ENCODE peak calls at places on chromosomes 4 and X, in four cellular contexts. One of them, this sample, is unnamed.

GRCh38 chrX:123756320-123756719 is 23.5 kb upstream of the THOC2 start:
- DNase-seq in GM23248: peak; percentile 76
- DNase-seq in keratinocyte: no peak
- DNase-seq in SK-N-SH: no peak
- DNase-seq in this sample: no peak

GRCh38 chr4:112082954-112083586 is 62.2 kb upstream of the FAM241A start:
- DNase-seq in keratinocyte: peak; percentile 92
- DNase-seq in SK-N-SH: no peak
- DNase-seq in GM23248: peak; percentile 68
- DNase-seq in this sample: no peak

GRCh38 chrX:115330498-115331138 is 41.1 kb downstream of the LUZP4 start:
- DNase-seq in SK-N-SH: peak; percentile 67
- DNase-seq in keratinocyte: peak; percentile 5
- DNase-seq in GM23248: peak; percentile 71
- DNase-seq in this sample: peak; percentile 79

GRCh38 chr4:184016742-184017668 is 111.9 kb downstream of the STOX2 start:
- DNase-seq in SK-N-SH: peak; percentile 71
- DNase-seq in keratinocyte: no peak
- DNase-seq in GM23248: no peak
- DNase-seq in this sample: no peak

GRCh38 chr4:76644831-76645485 is 209.9 kb downstream of the SHROOM3 start:
- DNase-seq in keratinocyte: no peak
- DNase-seq in GM23248: no peak
- DNase-seq in SK-N-SH: no peak
- DNase-seq in this sample: no peak

GRCh38 chr4:143745874-143746273 is 45.4 kb upstream of the FREM3 start:
- DNase-seq in GM23248: no peak
- DNase-seq in keratinocyte: no peak
- DNase-seq in SK-N-SH: no peak
- DNase-seq in this sample: no peak

GRCh38 chr4:4420421-4420820 is 33.5 kb downstream of the NSG1 start:
- DNase-seq in GM23248: no peak
- DNase-seq in SK-N-SH: no peak
- DNase-seq in keratinocyte: no peak
- DNase-seq in this sample: no peak

GRCh38 chr4:150960818-150961217 is 54.3 kb downstream of the LRBA start:
- DNase-seq in keratinocyte: peak; percentile 21
- DNase-seq in SK-N-SH: peak; percentile 35
- DNase-seq in GM23248: peak; percentile 59
- DNase-seq in this sample: peak; percentile 16

GRCh38 chrX:129523076-129524055 is at the start of gene SMARCA1:
- DNase-seq in GM23248: peak; percentile 43
- DNase-seq in keratinocyte: no peak
- DNase-seq in SK-N-SH: peak; percentile 91
- DNase-seq in this sample: peak; percentile 76

GRCh38 chr4:154722262-154722661 is 21.5 kb upstream of the LRAT start:
- DNase-seq in keratinocyte: peak; percentile 92
- DNase-seq in GM23248: no peak
- DNase-seq in SK-N-SH: no peak
- DNase-seq in this sample: no peak

GRCh38 chr4:166092797-166093196 is 219.8 kb downstream of the TLL1 start:
- DNase-seq in GM23248: no peak
- DNase-seq in SK-N-SH: no peak
- DNase-seq in keratinocyte: peak; percentile 9
- DNase-seq in this sample: no peak
- H3K4me3 ChIP-seq in GM23248: no peak overlapping the region
- H3K4me3 ChIP-seq in SK-N-SH: no peak overlapping the region
- H3K4me3 ChIP-seq in keratinocyte: no peak overlapping the region
- H3K4me3 ChIP-seq in this sample: no peak overlapping the region

DNA sequence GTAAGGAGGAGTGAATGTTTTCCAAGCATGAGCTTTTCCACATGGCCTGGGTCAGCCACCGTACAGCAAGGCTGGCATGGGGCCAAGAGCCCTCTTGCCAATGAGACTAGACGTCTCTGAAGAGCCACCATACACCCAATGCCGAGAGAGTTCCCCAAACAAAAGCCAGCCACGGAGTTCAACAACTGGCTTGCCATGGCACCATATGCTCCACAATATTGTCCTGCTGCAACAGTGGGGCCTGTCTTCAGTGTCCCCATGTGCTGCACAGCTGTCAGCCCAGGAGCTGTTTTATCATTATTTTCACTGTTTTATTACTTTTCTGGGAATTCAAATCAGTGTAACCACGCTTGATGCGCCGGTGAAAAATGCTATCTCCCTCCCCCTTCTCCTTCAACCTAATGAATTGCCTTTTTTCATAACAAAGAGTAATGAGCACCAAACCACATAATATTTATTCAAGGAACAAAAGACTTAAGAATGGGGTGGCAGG is 18.4 kb downstream of the MAML3 start:
- DNase-seq in SK-N-SH: peak; percentile 84
- DNase-seq in GM23248: peak; percentile 36
- DNase-seq in keratinocyte: no peak
- DNase-seq in this sample: no peak
- H3K79me2 ChIP-seq in SK-N-SH: peaks cover 12% of the 10 kb centered on the region
- H3K79me2 ChIP-seq in GM23248: peaks cover 19% of the 10 kb centered on the region
- H3K79me2 ChIP-seq in keratinocyte: no peaks in the 10 kb centered on the region
- H3K79me2 ChIP-seq in this sample: peaks cover 9% of the 10 kb centered on the region

GRCh38 chrX:132023896-132024386 is 839 bp downstream of the STK26 start:
- DNase-seq in keratinocyte: no peak
- DNase-seq in SK-N-SH: no peak
- DNase-seq in GM23248: no peak
- DNase-seq in this sample: peak; percentile 49

GRCh38 chrX:132022863-132023116 is 312 bp upstream of the STK26 start:
- DNase-seq in SK-N-SH: no peak
- DNase-seq in GM23248: no peak
- DNase-seq in keratinocyte: no peak
- DNase-seq in this sample: no peak

GRCh38 chrX:132025085-132025484 is 2.0 kb downstream of the STK26 start:
- DNase-seq in SK-N-SH: no peak
- DNase-seq in GM23248: no peak
- DNase-seq in keratinocyte: no peak
- DNase-seq in this sample: peak; percentile 41

GRCh38 chrX:132022115-132022862 is 813 bp upstream of the STK26 start:
- DNase-seq in keratinocyte: no peak
- DNase-seq in GM23248: peak; percentile 8
- DNase-seq in SK-N-SH: peak; percentile 19
- DNase-seq in this sample: no peak

DNA sequence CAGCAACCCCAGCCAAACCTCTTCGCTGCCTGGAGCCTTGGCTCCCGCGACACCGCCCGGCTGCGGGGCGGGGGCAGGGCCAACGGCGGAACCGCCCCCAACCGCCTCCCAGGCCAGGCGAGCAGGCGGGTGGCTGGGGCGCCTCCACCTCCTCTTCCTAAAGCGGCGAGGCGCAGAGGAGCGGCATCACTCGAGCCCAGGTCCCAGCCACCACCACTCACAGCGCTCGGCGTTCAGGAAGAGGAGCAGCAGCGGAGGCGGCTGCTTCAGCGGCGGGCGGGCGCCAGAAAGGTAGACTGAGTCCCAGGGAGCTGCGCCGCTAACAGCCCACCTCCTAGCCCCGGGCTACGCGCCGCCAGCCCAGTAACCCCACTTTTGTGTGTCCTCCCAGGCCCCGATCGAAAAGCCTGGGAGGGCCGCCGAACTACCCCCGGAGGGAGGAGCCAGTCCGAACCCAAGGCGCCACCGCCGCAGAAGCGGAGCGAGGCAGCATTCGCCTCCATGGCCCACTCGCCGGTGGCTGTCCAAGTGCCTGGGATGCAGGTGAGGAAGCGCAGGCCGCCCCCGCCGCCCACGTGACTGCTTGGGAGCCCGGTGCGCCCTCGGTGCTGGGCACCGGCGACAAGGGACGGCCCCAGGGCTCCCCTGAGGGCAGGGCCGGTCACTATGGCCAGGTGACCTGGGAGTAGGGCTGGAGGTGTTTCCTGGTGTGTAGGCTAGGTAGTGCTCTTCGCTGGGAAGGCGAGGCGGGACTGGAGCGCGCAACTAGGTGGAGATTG is at the start of gene STK26:
- DNase-seq in GM23248: peak; percentile 65
- DNase-seq in keratinocyte: no peak
- DNase-seq in SK-N-SH: peak; percentile 77
- DNase-seq in this sample: peak; percentile 88
- H3K9ac ChIP-seq in GM23248: peak within 1 kb of the TSS; percentile 66
- H3K9ac ChIP-seq in keratinocyte: peak within 1 kb of the TSS; percentile 81
- H3K9ac ChIP-seq in SK-N-SH: peak within 1 kb of the TSS; percentile 63
- H3K9ac ChIP-seq in this sample: no peak within 1 kb of the TSS

GRCh38 chr4:15034071-15034764 is 31.9 kb downstream of the CPEB2 start:
- DNase-seq in keratinocyte: peak; percentile 82
- DNase-seq in GM23248: peak; percentile 70
- DNase-seq in SK-N-SH: no peak
- DNase-seq in this sample: no peak
- H3K4me3 ChIP-seq in keratinocyte: no peak overlapping the region
- H3K4me3 ChIP-seq in GM23248: no peak overlapping the region
- H3K4me3 ChIP-seq in SK-N-SH: no peak overlapping the region
- H3K4me3 ChIP-seq in this sample: no peak overlapping the region

GRCh38 chr4:101252721-101253120 is 94.6 kb downstream of the PPP3CA start:
- DNase-seq in keratinocyte: no peak
- DNase-seq in GM23248: peak; percentile 39
- DNase-seq in SK-N-SH: no peak
- DNase-seq in this sample: no peak
- H3K79me2 ChIP-seq in keratinocyte: peaks cover 61% of the 10 kb centered on the region
- H3K79me2 ChIP-seq in GM23248: peaks cover 96% of the 10 kb centered on the region
- H3K79me2 ChIP-seq in SK-N-SH: peaks cover 46% of the 10 kb centered on the region
- H3K79me2 ChIP-seq in this sample: peaks cover 28% of the 10 kb centered on the region

GRCh38 chr4:110613710-110614109 is 9.2 kb downstream of the PITX2 start:
- DNase-seq in keratinocyte: no peak
- DNase-seq in SK-N-SH: no peak
- DNase-seq in GM23248: no peak
- DNase-seq in this sample: no peak

GRCh38 chr4:110610940-110611785 is 11.7 kb downstream of the PITX2 start:
- DNase-seq in GM23248: peak; percentile 64
- DNase-seq in SK-N-SH: no peak
- DNase-seq in keratinocyte: no peak
- DNase-seq in this sample: no peak

GRCh38 chr4:110612631-110613269 is 10.1 kb downstream of the PITX2 start:
- DNase-seq in keratinocyte: no peak
- DNase-seq in SK-N-SH: no peak
- DNase-seq in GM23248: no peak
- DNase-seq in this sample: no peak

GRCh38 chr4:110610620-110610939 is 12.3 kb downstream of the PITX2 start:
- DNase-seq in keratinocyte: no peak
- DNase-seq in GM23248: no peak
- DNase-seq in SK-N-SH: no peak
- DNase-seq in this sample: no peak

DNA sequence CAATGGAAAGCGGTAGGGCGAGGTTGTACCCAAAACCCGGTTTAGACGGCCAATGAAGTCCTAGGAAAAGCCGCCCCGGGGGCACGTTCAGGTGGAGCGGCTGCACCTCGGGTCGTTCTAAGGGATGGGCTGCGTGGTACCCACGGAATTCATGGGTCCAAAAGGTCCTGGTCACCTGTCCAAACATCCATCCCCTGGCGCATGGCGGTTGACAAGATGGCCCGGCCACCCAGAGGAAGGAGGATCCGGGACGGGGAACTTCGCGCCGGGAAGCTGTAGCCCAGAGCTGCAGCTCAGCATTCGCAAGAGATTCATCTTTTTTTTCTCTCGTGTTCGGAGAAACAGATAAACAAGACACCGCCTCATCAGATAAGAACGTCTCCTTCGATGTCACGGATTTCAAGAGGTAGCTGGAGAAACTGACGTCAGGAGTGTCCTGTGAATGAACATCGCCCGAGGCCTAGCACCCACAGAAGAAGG is 10.9 kb downstream of the PITX2 start:
- DNase-seq in GM23248: no peak
- DNase-seq in keratinocyte: no peak
- DNase-seq in SK-N-SH: no peak
- DNase-seq in this sample: no peak
- H3K9ac ChIP-seq in GM23248: no peak overlapping the region
- H3K9ac ChIP-seq in keratinocyte: no peak overlapping the region
- H3K9ac ChIP-seq in SK-N-SH: no peak overlapping the region
- H3K9ac ChIP-seq in this sample: no peak overlapping the region

This sample was measured in neural progenitor cell.